ENCODE peak calls at places on chromosomes 2 and 18, in six cellular contexts. Z, I, L, P, H and F are unnamed samples.
A peak's percentile ranks its signal among the peaks of the same experiment; 100 is the strongest.

GRCh38 chr2:38601463-38602135 is 1.1 kb downstream of the HNRNPLL start:
- DNase-seq in Z (no peak), I (peak; percentile 37), L (peak; percentile 22), P (no peak), H (no peak), F (no peak)

GRCh38 chr2:42602218-42602936 is 33.9 kb downstream of the MTA3 start:
- DNase-seq in Z (no peak), I (peak; percentile 58), L (no peak), P (no peak), H (no peak), F (no peak)

GRCh38 chr2:190088917-190089316 is 26.4 kb upstream of the MSTN start:
- DNase-seq in Z (peak; percentile 22), I (peak; percentile 77), L (peak; percentile 70), P (no peak), H (peak; percentile 24), F (peak; percentile 6)

GRCh38 chr2:10407841-10408648 is 40.1 kb downstream of the ODC1 start:
- DNase-seq in Z (no peak), I (no peak), L (peak; percentile 90), P (peak; percentile 42), H (no peak), F (peak; percentile 49)

GRCh38 chr2:197130318-197130717 is 180.3 kb downstream of the ANKRD44 start:
- DNase-seq in Z (peak; percentile 40), I (no peak), L (no peak), P (no peak), H (no peak), F (peak; percentile 41)

GRCh38 chr18:55337908-55338521 is 250.0 kb downstream of the TCF4 start:
- DNase-seq in Z (no peak), I (no peak), L (no peak), P (no peak), H (no peak), F (no peak)

GRCh38 chr2:105744909-105745853 is at the start of gene NCK2:
- DNase-seq in Z (no peak), I (no peak), L (no peak), P (no peak), H (no peak), F (peak; percentile 28)

GRCh38 chr2:164593959-164594358 is 27.3 kb downstream of the GRB14 start:
- DNase-seq in Z (no peak), I (no peak), L (no peak), P (no peak), H (no peak), F (no peak)

GRCh38 chr2:159265171-159265576 is 21.3 kb downstream of the WDSUB1 start:
- DNase-seq in Z (no peak), I (no peak), L (no peak), P (no peak), H (no peak), F (no peak)

GRCh38 chr2:11260979-11261378 is 83.5 kb downstream of the ROCK2 start:
- DNase-seq in Z (no peak), I (no peak), L (no peak), P (no peak), H (no peak), F (no peak)

GRCh38 chr2:217091531-217091930 is 231.7 kb upstream of the TNP1 start:
- DNase-seq in Z (no peak), I (no peak), L (no peak), P (no peak), H (no peak), F (no peak)

GRCh38 chr2:56132138-56132537 is 51.7 kb upstream of the CCDC85A start:
- DNase-seq in Z (no peak), I (peak; percentile 74), L (no peak), P (no peak), H (peak; percentile 10), F (peak; percentile 7)

GRCh38 chr2:17934721-17935120 is 56.3 kb downstream of the KCNS3 start:
- DNase-seq in Z (no peak), I (no peak), L (no peak), P (no peak), H (peak; percentile 39), F (no peak)

GRCh38 chr2:111653103-111653624 is 230.8 kb downstream of the ANAPC1 start:
- DNase-seq in Z (no peak), I (no peak), L (no peak), P (no peak), H (no peak), F (no peak)

GRCh38 chr2:66515743-66516142 is 80.8 kb downstream of the MEIS1 start:
- DNase-seq in Z (no peak), I (no peak), L (no peak), P (no peak), H (no peak), F (no peak)

GRCh38 chr2:213187833-213188532 is 36.6 kb upstream of the IKZF2 start:
- DNase-seq in Z (no peak), I (no peak), L (no peak), P (no peak), H (peak; percentile 39), F (no peak)

GRCh38 chr2:178767099-178768060 is 39.8 kb downstream of the TTN start:
- DNase-seq in Z (no peak), I (peak; percentile 6), L (no peak), P (no peak), H (no peak), F (no peak)

GRCh38 chr2:166675553-166675952 is 181.5 kb upstream of the SCN7A start:
- DNase-seq in Z (no peak), I (no peak), L (no peak), P (no peak), H (no peak), F (no peak)

GRCh38 chr18:69948919-69949537 is 1.4 kb upstream of the CD226 start:
- DNase-seq in Z (no peak), I (no peak), L (peak; percentile 83), P (peak; percentile 18), H (no peak), F (peak; percentile 26)

GRCh38 chr18:34511879-34512278 is 198.2 kb upstream of the DTNA start:
- DNase-seq in Z (no peak), I (no peak), L (no peak), P (no peak), H (no peak), F (no peak)

GRCh38 chr2:119474371-119475224 is 42.9 kb downstream of the TMEM37 start:
- DNase-seq in Z (no peak), I (no peak), L (no peak), P (no peak), H (no peak), F (no peak)

GRCh38 chr2:235263205-235264120 is 230.4 kb upstream of the AGAP1 start:
- DNase-seq in Z (no peak), I (no peak), L (no peak), P (no peak), H (peak; percentile 70), F (no peak)